ENCODE peak calls at places on chromosomes 3 and 15, in six cellular contexts. L is nephron progenitor cell, Y is endothelial cell, M is DND-41, F is GM10248, B is omental fat pad. I is an unnamed sample.

GRCh38 chr3:112175646-112176045 is 42.6 kb upstream of the GCSAM start:
- DNase-seq in L (no peak), M (no peak), F (no peak), Y (no peak), B (no peak), I (no peak)

GRCh38 chr15:59473226-59473625 is 35.2 kb downstream of the FAM81A start:
- DNase-seq in M (no peak), B (no peak), F (no peak), L (no peak), Y (no peak), I (no peak)

GRCh38 chr15:45654749-45655148 is 19.9 kb downstream of the SQOR start:
- DNase-seq in Y (no peak), L (no peak), B (no peak), M (no peak), F (no peak), I (no peak)

GRCh38 chr3:14587733-14588360 is 47.7 kb upstream of the GRIP2 start:
- DNase-seq in L (no peak), B (no peak), F (no peak), M (no peak), Y (no peak), I (peak)

GRCh38 chr3:13077431-13078157 is 4.4 kb upstream of the IQSEC1 start:
- DNase-seq in Y (no peak), M (peak), F (no peak), L (no peak), B (no peak), I (no peak)

GRCh38 chr3:87272718-87273337 is 3.6 kb downstream of the POU1F1 start:
- DNase-seq in M (no peak), L (no peak), Y (no peak), B (no peak), F (peak), I (no peak)

GRCh38 chr3:189108032-189108431 is 63.7 kb upstream of the TPRG1 start:
- DNase-seq in B (no peak), M (no peak), F (no peak), L (no peak), Y (no peak), I (no peak)

GRCh38 chr3:66797916-66798560 is 200.1 kb upstream of the KBTBD8 start:
- DNase-seq in M (no peak), B (no peak), Y (peak), F (no peak), L (peak), I (no peak)

GRCh38 chr3:126035362-126036050 is 48.4 kb downstream of the SLC41A3 start:
- DNase-seq in M (no peak), Y (no peak), F (no peak), L (no peak), B (no peak), I (no peak)

GRCh38 chr3:39302178-39302577 is 22.3 kb upstream of the CX3CR1 start:
- DNase-seq in L (no peak), M (no peak), F (no peak), B (no peak), Y (no peak), I (no peak)

DNA sequence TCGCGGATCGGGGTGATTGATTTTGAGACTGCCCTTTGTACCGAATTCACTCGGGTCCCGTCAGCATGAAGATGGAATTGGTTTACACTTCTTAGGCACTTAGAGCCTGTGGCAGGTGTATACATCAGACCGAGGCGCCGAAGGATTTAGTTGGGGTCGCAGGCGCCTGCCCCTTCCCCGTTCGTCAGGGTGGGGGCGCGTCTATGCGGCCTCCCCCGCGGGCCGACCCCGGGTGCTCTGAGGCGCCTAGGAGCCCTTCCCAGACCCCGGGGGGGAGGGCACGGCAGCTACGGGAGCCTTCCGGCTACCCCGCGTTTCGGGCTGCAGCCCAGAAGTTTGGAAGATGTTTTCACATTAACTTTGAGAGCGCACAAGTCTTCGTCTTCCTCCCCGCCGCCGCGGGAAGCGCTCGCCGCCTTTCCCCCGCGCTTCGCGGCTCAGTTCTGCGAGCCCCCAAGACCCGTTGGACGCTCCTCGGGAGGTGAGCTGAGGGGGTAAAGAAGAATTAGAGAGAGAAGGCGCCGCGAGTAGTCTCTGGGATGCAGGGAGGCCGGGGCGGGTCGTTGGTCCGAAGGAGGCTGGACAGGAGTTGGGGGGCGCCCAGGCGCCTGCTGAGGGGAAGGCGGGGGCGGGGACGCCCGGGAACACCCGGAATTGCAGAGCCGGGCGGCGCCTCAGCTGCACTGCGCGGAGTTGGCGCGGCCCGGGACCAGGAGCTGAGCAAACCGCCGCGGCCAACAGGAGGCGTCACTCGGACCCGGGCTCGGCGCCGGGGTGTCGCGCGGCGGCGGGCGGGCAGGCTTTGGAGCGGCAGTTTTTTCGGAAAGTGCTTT is 737 bp downstream of the TIPARP start:
- DNase-seq in B (peak), F (peak), Y (peak), L (peak), M (peak), I (peak)
- TF ChIP-seq CTCF in B (no peak), F (peak), Y (peak), L (peak), M (peak), I (peak)

GRCh38 chr3:1987983-1988382 is 110.7 kb upstream of the CNTN4 start:
- DNase-seq in B (no peak), L (peak), M (no peak), F (no peak), Y (no peak), I (no peak)
- TF ChIP-seq CTCF in B (no peak), L (peak), M (no peak), F (no peak), Y (no peak), I (no peak)

DNA sequence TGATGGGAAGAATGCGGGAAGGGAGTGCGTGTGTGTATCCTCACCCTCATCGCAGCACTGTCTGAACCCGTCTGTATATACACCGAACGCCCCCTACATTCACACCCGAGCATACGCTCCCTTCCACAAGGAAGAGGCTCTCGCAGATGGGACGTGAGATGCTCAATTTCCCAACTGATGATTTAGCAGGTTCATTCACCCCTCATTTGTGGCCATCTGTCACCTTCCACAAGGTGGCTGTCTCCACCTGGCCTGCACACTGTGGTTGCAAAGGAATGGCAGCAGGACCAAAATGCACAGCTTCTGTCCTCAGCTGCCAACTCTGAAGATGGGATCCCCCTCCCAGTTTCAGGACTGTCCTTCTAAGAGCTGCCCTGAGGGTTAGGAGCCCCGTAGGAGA is 19.4 kb upstream of the SLC6A1 start:
- DNase-seq in M (no peak), B (no peak), F (no peak), L (no peak), Y (no peak), I (no peak)
- TF ChIP-seq CTCF in M (no peak), B (no peak), F (no peak), L (no peak), Y (no peak), I (no peak)

DNA sequence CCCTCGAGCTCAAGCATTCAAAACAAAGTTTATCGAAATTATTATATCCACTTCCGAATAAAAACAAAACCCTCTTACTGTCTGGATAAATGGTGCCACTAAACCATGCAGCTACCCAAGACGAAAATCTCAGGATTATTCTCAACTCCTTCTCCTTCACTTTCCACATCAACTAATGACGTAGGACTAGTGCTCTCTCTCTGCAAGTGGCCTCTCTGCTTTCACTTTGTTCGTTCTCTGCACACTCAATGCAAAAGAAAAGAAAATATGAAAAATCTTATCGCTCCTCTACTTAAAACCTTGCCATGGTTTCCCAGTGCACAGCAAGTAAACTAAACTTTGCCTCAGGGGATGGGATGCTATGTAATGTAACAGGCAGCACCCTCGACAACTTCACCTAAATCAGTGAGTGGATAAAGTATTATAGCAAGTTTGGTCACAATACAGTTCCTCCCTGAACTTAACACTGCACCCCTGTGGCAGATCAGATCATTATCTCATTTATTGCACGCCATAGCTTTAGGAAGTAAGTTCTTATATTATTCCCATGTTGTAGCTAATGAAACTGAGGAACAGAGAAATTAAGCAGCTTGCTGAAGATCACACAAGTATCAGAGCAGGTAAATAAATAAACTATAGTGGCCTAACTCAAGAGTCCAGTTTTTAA is 262.7 kb upstream of the GADL1 start:
- DNase-seq in L (no peak), B (no peak), M (no peak), Y (no peak), F (no peak), I (no peak)
- TF ChIP-seq CTCF in L (no peak), B (no peak), M (peak), Y (no peak), F (no peak), I (no peak)

GRCh38 chr3:64109438-64109837 is 86.1 kb upstream of the PSMD6 start:
- DNase-seq in F (no peak), M (no peak), B (no peak), L (peak), Y (no peak), I (no peak)

GRCh38 chr3:64111083-64111482 is 87.8 kb upstream of the PSMD6 start:
- DNase-seq in B (no peak), M (no peak), Y (no peak), L (no peak), F (no peak), I (no peak)

GRCh38 chr3:64108784-64109317 is 85.6 kb upstream of the PSMD6 start:
- DNase-seq in M (no peak), B (no peak), L (no peak), F (no peak), Y (no peak), I (no peak)

GRCh38 chr3:64114651-64115050 is 91.4 kb upstream of the PSMD6 start:
- DNase-seq in F (no peak), M (no peak), Y (no peak), B (no peak), L (no peak), I (no peak)

DNA sequence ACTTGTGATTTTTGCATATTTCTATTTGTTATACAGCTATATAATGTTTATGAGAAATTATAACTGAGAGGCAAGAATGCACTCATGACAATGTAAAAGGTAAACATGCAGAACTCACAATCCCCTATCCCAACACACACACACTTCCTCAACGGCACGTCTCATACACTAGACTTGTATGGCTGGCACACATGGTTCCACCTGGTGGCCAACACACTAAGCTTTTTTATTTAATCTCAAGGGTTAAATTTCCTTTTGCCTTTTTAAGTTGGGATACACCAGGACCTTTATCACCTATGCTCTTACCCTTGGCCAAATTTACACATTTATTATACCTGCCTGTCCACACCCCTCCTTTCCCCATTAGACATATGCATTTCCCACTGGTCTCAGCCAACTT is 88.6 kb upstream of the PSMD6 start:
- DNase-seq in B (no peak), M (no peak), F (no peak), Y (no peak), L (no peak), I (no peak)
- TF ChIP-seq CTCF in B (no peak), M (no peak), F (no peak), Y (no peak), L (no peak), I (peak)